ENCODE peak calls at places on chromosomes 4 and X, in nine cellular contexts. One of them, this sample, is unnamed.

GRCh38 chr4:112312610-112313239 is 15.6 kb downstream of the ALPK1 start:
- DNase-seq in CD4-positive, alpha-beta T cell: no peak
- DNase-seq in right atrium auricular region: no peak
- DNase-seq in CD8-positive, alpha-beta memory T cell: no peak
- DNase-seq in heart left ventricle: no peak
- DNase-seq in upper lobe of left lung: no peak
- DNase-seq in mesendoderm: no peak
- DNase-seq in psoas muscle: no peak
- DNase-seq in pancreas: no peak
- DNase-seq in this sample: no peak

GRCh38 chrX:133989993-133990392 is 4.6 kb upstream of the GPC3 start:
- DNase-seq in CD4-positive, alpha-beta T cell: no peak
- DNase-seq in right atrium auricular region: no peak
- DNase-seq in CD8-positive, alpha-beta memory T cell: no peak
- DNase-seq in heart left ventricle: no peak
- DNase-seq in upper lobe of left lung: no peak
- DNase-seq in mesendoderm: no peak
- DNase-seq in psoas muscle: no peak
- DNase-seq in pancreas: no peak
- DNase-seq in this sample: no peak

GRCh38 chrX:9148626-9149385 is 114.9 kb upstream of the FAM9B start:
- DNase-seq in CD4-positive, alpha-beta T cell: no peak
- DNase-seq in right atrium auricular region: no peak
- DNase-seq in CD8-positive, alpha-beta memory T cell: no peak
- DNase-seq in heart left ventricle: no peak
- DNase-seq in upper lobe of left lung: no peak
- DNase-seq in mesendoderm: peak; percentile 96
- DNase-seq in psoas muscle: no peak
- DNase-seq in pancreas: no peak
- DNase-seq in this sample: peak; percentile 49

GRCh38 chr4:172042714-172043114 is 229.5 kb downstream of the GALNTL6 start:
- DNase-seq in CD4-positive, alpha-beta T cell: no peak
- DNase-seq in right atrium auricular region: no peak
- DNase-seq in CD8-positive, alpha-beta memory T cell: no peak
- DNase-seq in heart left ventricle: no peak
- DNase-seq in upper lobe of left lung: no peak
- DNase-seq in mesendoderm: no peak
- DNase-seq in psoas muscle: no peak
- DNase-seq in pancreas: no peak
- DNase-seq in this sample: peak; percentile 2

GRCh38 chr4:16001484-16001858 is 38.5 kb upstream of the FGFBP2 start:
- DNase-seq in CD4-positive, alpha-beta T cell: peak; percentile 13
- DNase-seq in right atrium auricular region: peak; percentile 77
- DNase-seq in CD8-positive, alpha-beta memory T cell: peak; percentile 60
- DNase-seq in heart left ventricle: no peak
- DNase-seq in upper lobe of left lung: no peak
- DNase-seq in mesendoderm: peak; percentile 93
- DNase-seq in psoas muscle: peak; percentile 29
- DNase-seq in pancreas: peak; percentile 24
- DNase-seq in this sample: peak; percentile 31

GRCh38 chr4:89363156-89363555 is 55.6 kb upstream of the GPRIN3 start:
- DNase-seq in CD4-positive, alpha-beta T cell: no peak
- DNase-seq in right atrium auricular region: no peak
- DNase-seq in CD8-positive, alpha-beta memory T cell: no peak
- DNase-seq in heart left ventricle: no peak
- DNase-seq in upper lobe of left lung: no peak
- DNase-seq in mesendoderm: no peak
- DNase-seq in psoas muscle: no peak
- DNase-seq in pancreas: no peak
- DNase-seq in this sample: no peak

GRCh38 chr4:82528074-82528473 is 33.7 kb downstream of the TMEM150C start:
- DNase-seq in CD4-positive, alpha-beta T cell: no peak
- DNase-seq in right atrium auricular region: no peak
- DNase-seq in CD8-positive, alpha-beta memory T cell: no peak
- DNase-seq in heart left ventricle: no peak
- DNase-seq in upper lobe of left lung: no peak
- DNase-seq in mesendoderm: no peak
- DNase-seq in psoas muscle: no peak
- DNase-seq in pancreas: no peak
- DNase-seq in this sample: no peak

GRCh38 chr4:153616005-153616555 is 68.0 kb upstream of the TLR2 start:
- DNase-seq in CD4-positive, alpha-beta T cell: no peak
- DNase-seq in right atrium auricular region: no peak
- DNase-seq in CD8-positive, alpha-beta memory T cell: no peak
- DNase-seq in heart left ventricle: no peak
- DNase-seq in upper lobe of left lung: no peak
- DNase-seq in mesendoderm: no peak
- DNase-seq in psoas muscle: no peak
- DNase-seq in pancreas: no peak
- DNase-seq in this sample: no peak

GRCh38 chr4:123867910-123868587 is 471.5 kb downstream of the SPRY1 start:
- DNase-seq in CD4-positive, alpha-beta T cell: no peak
- DNase-seq in right atrium auricular region: no peak
- DNase-seq in CD8-positive, alpha-beta memory T cell: no peak
- DNase-seq in heart left ventricle: no peak
- DNase-seq in upper lobe of left lung: no peak
- DNase-seq in mesendoderm: no peak
- DNase-seq in psoas muscle: no peak
- DNase-seq in pancreas: no peak
- DNase-seq in this sample: no peak

GRCh38 chrX:48864210-48864609 is 28.8 kb upstream of the PCSK1N start:
- DNase-seq in CD4-positive, alpha-beta T cell: no peak
- DNase-seq in right atrium auricular region: no peak
- DNase-seq in CD8-positive, alpha-beta memory T cell: no peak
- DNase-seq in heart left ventricle: no peak
- DNase-seq in upper lobe of left lung: no peak
- DNase-seq in mesendoderm: no peak
- DNase-seq in psoas muscle: no peak
- DNase-seq in pancreas: no peak
- DNase-seq in this sample: peak; percentile 28

DNA sequence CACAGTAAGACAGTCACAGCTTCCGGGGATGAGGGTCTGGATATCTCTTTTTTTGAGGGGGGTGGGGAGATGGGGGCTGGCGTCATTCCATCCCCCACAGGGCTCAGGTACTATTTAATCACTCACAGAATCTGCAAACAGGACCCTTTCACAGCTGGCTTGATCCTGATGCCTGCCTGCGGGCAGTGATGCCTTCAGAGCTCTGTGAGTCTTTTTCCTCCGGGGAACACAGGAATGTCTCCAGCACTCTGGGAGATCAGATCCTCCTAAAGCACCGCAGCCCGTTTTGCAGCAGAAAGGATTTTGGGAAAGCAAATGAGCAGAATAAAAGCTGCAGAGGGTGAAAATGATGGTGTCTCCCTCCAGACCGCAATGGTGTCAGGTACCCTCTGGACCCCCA is 13.2 kb upstream of the SHOX start:
- DNase-seq in CD4-positive, alpha-beta T cell: no peak
- DNase-seq in right atrium auricular region: peak; percentile 11
- DNase-seq in CD8-positive, alpha-beta memory T cell: no peak
- DNase-seq in heart left ventricle: no peak
- DNase-seq in upper lobe of left lung: no peak
- DNase-seq in mesendoderm: no peak
- DNase-seq in psoas muscle: no peak
- DNase-seq in pancreas: no peak
- DNase-seq in this sample: peak; percentile 19
- H3K27me3 ChIP-seq in CD4-positive, alpha-beta T cell: peaks cover 17% of the 10 kb centered on the region
- H3K27me3 ChIP-seq in right atrium auricular region: peaks cover 12% of the 10 kb centered on the region
- H3K27me3 ChIP-seq in CD8-positive, alpha-beta memory T cell: no peaks in the 10 kb centered on the region
- H3K27me3 ChIP-seq in heart left ventricle: peaks cover 27% of the 10 kb centered on the region
- H3K27me3 ChIP-seq in upper lobe of left lung: no peaks in the 10 kb centered on the region
- H3K27me3 ChIP-seq in mesendoderm: peaks cover 38% of the 10 kb centered on the region
- H3K27me3 ChIP-seq in psoas muscle: peaks cover 2% of the 10 kb centered on the region
- H3K27me3 ChIP-seq in pancreas: peaks cover 15% of the 10 kb centered on the region
- H3K27me3 ChIP-seq in this sample: no peaks in the 10 kb centered on the region

GRCh38 chr4:190018201-190018920 is 8.7 kb downstream of the FRG2 start:
- DNase-seq in CD4-positive, alpha-beta T cell: no peak
- DNase-seq in right atrium auricular region: no peak
- DNase-seq in CD8-positive, alpha-beta memory T cell: no peak
- DNase-seq in heart left ventricle: no peak
- DNase-seq in upper lobe of left lung: peak; percentile 64
- DNase-seq in mesendoderm: no peak
- DNase-seq in psoas muscle: no peak
- DNase-seq in pancreas: no peak
- DNase-seq in this sample: no peak
- H3K27me3 ChIP-seq in CD4-positive, alpha-beta T cell: peaks cover 52% of the 10 kb centered on the region
- H3K27me3 ChIP-seq in right atrium auricular region: peaks cover 10% of the 10 kb centered on the region
- H3K27me3 ChIP-seq in CD8-positive, alpha-beta memory T cell: peaks cover 25% of the 10 kb centered on the region
- H3K27me3 ChIP-seq in heart left ventricle: peaks cover 76% of the 10 kb centered on the region
- H3K27me3 ChIP-seq in upper lobe of left lung: no peaks in the 10 kb centered on the region
- H3K27me3 ChIP-seq in mesendoderm: peaks cover 49% of the 10 kb centered on the region
- H3K27me3 ChIP-seq in psoas muscle: peaks cover 45% of the 10 kb centered on the region
- H3K27me3 ChIP-seq in pancreas: peaks cover 25% of the 10 kb centered on the region
- H3K27me3 ChIP-seq in this sample: no peaks in the 10 kb centered on the region

GRCh38 chr4:8866421-8866820 is 5.2 kb downstream of the HMX1 start:
- DNase-seq in CD4-positive, alpha-beta T cell: no peak
- DNase-seq in right atrium auricular region: no peak
- DNase-seq in CD8-positive, alpha-beta memory T cell: no peak
- DNase-seq in heart left ventricle: no peak
- DNase-seq in upper lobe of left lung: no peak
- DNase-seq in mesendoderm: no peak
- DNase-seq in psoas muscle: no peak
- DNase-seq in pancreas: no peak
- DNase-seq in this sample: no peak
- H3K27me3 ChIP-seq in CD4-positive, alpha-beta T cell: peaks cover 86% of the 10 kb centered on the region
- H3K27me3 ChIP-seq in right atrium auricular region: peaks cover 30% of the 10 kb centered on the region
- H3K27me3 ChIP-seq in CD8-positive, alpha-beta memory T cell: no peaks in the 10 kb centered on the region
- H3K27me3 ChIP-seq in heart left ventricle: peaks cover 96% of the 10 kb centered on the region
- H3K27me3 ChIP-seq in upper lobe of left lung: no peaks in the 10 kb centered on the region
- H3K27me3 ChIP-seq in mesendoderm: peaks cover 92% of the 10 kb centered on the region
- H3K27me3 ChIP-seq in psoas muscle: peaks cover 56% of the 10 kb centered on the region
- H3K27me3 ChIP-seq in pancreas: peaks cover 56% of the 10 kb centered on the region
- H3K27me3 ChIP-seq in this sample: peaks cover 53% of the 10 kb centered on the region

GRCh38 chrX:112043997-112044396 is 38.6 kb downstream of the TRPC5 start:
- DNase-seq in CD4-positive, alpha-beta T cell: no peak
- DNase-seq in right atrium auricular region: no peak
- DNase-seq in CD8-positive, alpha-beta memory T cell: no peak
- DNase-seq in heart left ventricle: no peak
- DNase-seq in upper lobe of left lung: no peak
- DNase-seq in mesendoderm: peak; percentile 31
- DNase-seq in psoas muscle: no peak
- DNase-seq in pancreas: no peak
- DNase-seq in this sample: no peak
- H3K27me3 ChIP-seq in CD4-positive, alpha-beta T cell: no peaks in the 10 kb centered on the region
- H3K27me3 ChIP-seq in right atrium auricular region: no peaks in the 10 kb centered on the region
- H3K27me3 ChIP-seq in CD8-positive, alpha-beta memory T cell: no peaks in the 10 kb centered on the region
- H3K27me3 ChIP-seq in heart left ventricle: peaks cover 38% of the 10 kb centered on the region
- H3K27me3 ChIP-seq in upper lobe of left lung: no peaks in the 10 kb centered on the region
- H3K27me3 ChIP-seq in mesendoderm: no peaks in the 10 kb centered on the region
- H3K27me3 ChIP-seq in psoas muscle: no peaks in the 10 kb centered on the region
- H3K27me3 ChIP-seq in pancreas: peaks cover 29% of the 10 kb centered on the region
- H3K27me3 ChIP-seq in this sample: no peaks in the 10 kb centered on the region

This sample was measured in SJSA1.